ENCODE peak calls at places on chromosomes 1 and 21, in ten cellular contexts. T is right atrium auricular region, F is activated B cell treated with CpG ODN at 0.5 μM for 24 hours, E is lung, D is AG09319, Z is endothelial cell of umbilical vein, S is lower lobe of right lung, L is MCF 10A, P is PC-3, R is progenitor cell of endocrine pancreas. J is an unnamed sample.

GRCh38 chr1:209895709-209896108 is 42.3 kb upstream of the SYT14 start:
- DNase-seq in T (no peak), F (no peak), E (no peak), D (peak; percentile 29), Z (peak; percentile 84), S (no peak), L (peak; percentile 82), P (peak; percentile 96), R (no peak), J (no peak)

GRCh38 chr21:41895643-41896493 is 16.7 kb upstream of the PRDM15 start:
- DNase-seq in T (no peak), F (no peak), E (no peak), D (no peak), Z (peak; percentile 29), S (no peak), L (no peak), P (no peak), R (no peak), J (no peak)

GRCh38 chr1:119226880-119227279 is 86.4 kb upstream of the WARS2 start:
- DNase-seq in T (no peak), F (no peak), E (no peak), D (no peak), Z (no peak), S (no peak), L (no peak), P (no peak), R (no peak), J (no peak)

GRCh38 chr1:174301295-174302077 is 142.2 kb downstream of the RABGAP1L start:
- DNase-seq in T (no peak), F (no peak), E (no peak), D (no peak), Z (no peak), S (no peak), L (no peak), P (no peak), R (no peak), J (no peak)

GRCh38 chr1:221719987-221720386 is 21.9 kb downstream of the DUSP10 start:
- DNase-seq in T (no peak), F (no peak), E (no peak), D (no peak), Z (no peak), S (no peak), L (no peak), P (no peak), R (no peak), J (no peak)

GRCh38 chr1:6260961-6261614 is at the start of gene GPR153:
- DNase-seq in T (no peak), F (peak; percentile 39), E (no peak), D (no peak), Z (peak; percentile 15), S (no peak), L (peak; percentile 59), P (peak; percentile 77), R (no peak), J (no peak)

GRCh38 chr1:170732262-170732595 is 68.3 kb downstream of the PRRX1 start:
- DNase-seq in T (no peak), F (no peak), E (no peak), D (peak; percentile 52), Z (no peak), S (no peak), L (no peak), P (no peak), R (no peak), J (no peak)

GRCh38 chr1:234631721-234632125 is 21.7 kb upstream of the IRF2BP2 start:
- DNase-seq in T (no peak), F (no peak), E (no peak), D (peak; percentile 60), Z (peak; percentile 98), S (no peak), L (peak; percentile 75), P (peak; percentile 85), R (no peak), J (no peak)

GRCh38 chr1:96388421-96389310 is 332.9 kb upstream of the PTBP2 start:
- DNase-seq in T (no peak), F (no peak), E (no peak), D (no peak), Z (peak; percentile 98), S (no peak), L (no peak), P (peak; percentile 10), R (no peak), J (no peak)

GRCh38 chr1:90614872-90615271 is 102.2 kb downstream of the BARHL2 start:
- DNase-seq in T (no peak), F (no peak), E (no peak), D (no peak), Z (no peak), S (no peak), L (peak; percentile 6), P (peak; percentile 10), R (no peak), J (no peak)
- TF ChIP-seq CTCF in T (peak; percentile 37), F (no peak), E (no peak), D (no peak), Z (no peak), S (peak; percentile 7), L (peak; percentile 31), P (peak; percentile 55), R (peak; percentile 65), J (peak; percentile 63)

GRCh38 chr1:223244366-223245103 is 101.5 kb upstream of the TLR5 start:
- DNase-seq in T (no peak), F (no peak), E (no peak), D (no peak), Z (peak; percentile 32), S (no peak), L (peak; percentile 36), P (peak; percentile 25), R (no peak), J (no peak)
- TF ChIP-seq CTCF in T (peak; percentile 44), F (no peak), E (peak; percentile 15), D (peak; percentile 10), Z (no peak), S (peak; percentile 27), L (no peak), P (peak; percentile 49), R (peak; percentile 25), J (no peak)

GRCh38 chr1:201876148-201876547 is 12.6 kb upstream of the SHISA4 start:
- DNase-seq in T (no peak), F (no peak), E (no peak), D (no peak), Z (peak; percentile 42), S (no peak), L (no peak), P (peak; percentile 22), R (no peak), J (no peak)
- TF ChIP-seq CTCF in T (peak; percentile 46), F (no peak), E (no peak), D (peak; percentile 40), Z (peak; percentile 48), S (peak; percentile 29), L (peak; percentile 44), P (peak; percentile 54), R (peak; percentile 37), J (peak; percentile 51)

GRCh38 chr1:93159337-93159736 is 20.9 kb downstream of the TMED5 start:
- DNase-seq in T (no peak), F (no peak), E (no peak), D (no peak), Z (peak; percentile 38), S (no peak), L (no peak), P (no peak), R (no peak), J (no peak)

DNA sequence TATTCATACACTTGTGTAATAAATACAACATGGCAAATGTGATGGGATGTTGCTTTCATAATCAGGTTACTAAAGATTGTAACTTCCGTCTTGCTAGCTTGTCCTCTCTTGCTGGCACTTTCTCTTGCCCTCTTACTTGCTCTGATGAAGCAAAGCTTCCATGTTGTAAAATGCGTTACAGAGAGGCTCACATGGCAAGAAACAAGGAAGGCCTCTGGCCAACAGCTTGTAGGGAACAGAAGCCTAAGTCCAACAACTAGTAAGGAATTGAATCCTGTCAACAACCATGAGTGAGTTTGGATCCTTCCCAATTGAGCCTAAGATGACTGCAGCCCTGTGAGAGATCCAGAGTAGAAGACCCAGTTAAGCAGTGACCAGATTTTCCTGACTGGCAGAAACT is 15.4 kb downstream of the TMED5 start:
- DNase-seq in T (no peak), F (no peak), E (no peak), D (no peak), Z (no peak), S (no peak), L (no peak), P (no peak), R (no peak), J (no peak)
- TF ChIP-seq CTCF in T (no peak), F (no peak), E (no peak), D (no peak), Z (no peak), S (no peak), L (no peak), P (no peak), R (no peak), J (no peak)

J was measured in neural crest cell.